ENCODE peak calls at places on chromosomes 3 and 15, in seven cellular contexts. B is neural progenitor cell; Z is AG10803; Q is WERI-Rb-1; X is aorta; N is CD8-positive, alpha-beta T cell; A is AG04450. K is an unnamed sample.
A peak's percentile ranks its signal among the peaks of the same experiment; 100 is the strongest.

GRCh38 chr3:10758304-10759037 is 57.6 kb upstream of the SLC6A11 start:
- DNase-seq in A (peak; percentile 36), Q (peak; percentile 67), X (peak; percentile 82), N (no peak), B (peak; percentile 83), Z (peak; percentile 72), K (peak; percentile 54)

GRCh38 chr15:71261418-71261817 is 146.1 kb downstream of the THSD4 start:
- DNase-seq in Q (no peak), X (no peak), B (no peak), N (no peak), Z (no peak), A (no peak), K (no peak)

GRCh38 chr3:134704556-134704955 is 53.7 kb upstream of the KY start:
- DNase-seq in Z (no peak), X (no peak), Q (no peak), B (no peak), A (no peak), N (no peak), K (no peak)

GRCh38 chr3:127394031-127394430 is 106.2 kb upstream of the PRR20G start:
- DNase-seq in Z (no peak), X (no peak), Q (no peak), B (no peak), N (no peak), A (no peak), K (no peak)

GRCh38 chr15:98900382-98900781 is 107.2 kb downstream of the PGPEP1L start:
- DNase-seq in Q (no peak), N (no peak), X (no peak), A (no peak), Z (peak; percentile 76), B (peak; percentile 56), K (no peak)

GRCh38 chr3:42690191-42690590 is 4.9 kb downstream of the KLHL40 start:
- DNase-seq in Q (peak; percentile 3), X (peak; percentile 53), A (no peak), B (no peak), Z (no peak), N (no peak), K (no peak)

GRCh38 chr3:37988931-37989525 is 1.6 kb upstream of the VILL start:
- DNase-seq in A (no peak), Q (no peak), Z (no peak), B (no peak), X (peak; percentile 34), N (no peak), K (no peak)

GRCh38 chr3:151580592-151580991 is 119.7 kb upstream of the IGSF10 start:
- DNase-seq in Z (peak; percentile 98), X (no peak), N (no peak), B (no peak), Q (no peak), A (peak; percentile 49), K (peak; percentile 100)

GRCh38 chr3:141261472-141262171 is 30.0 kb downstream of the PXYLP1 start:
- DNase-seq in N (no peak), Z (no peak), Q (no peak), X (no peak), A (no peak), B (no peak), K (no peak)

GRCh38 chr15:57445872-57446271 is 69.6 kb downstream of the CGNL1 start:
- DNase-seq in X (no peak), B (no peak), Q (no peak), A (no peak), N (no peak), Z (no peak), K (peak; percentile 63)

GRCh38 chr15:40454904-40455391 is 14.2 kb downstream of the BAHD1 start:
- DNase-seq in N (no peak), A (no peak), Q (no peak), Z (peak; percentile 47), B (no peak), X (no peak), K (no peak)

GRCh38 chr15:51536965-51537574 is 85.5 kb downstream of the DMXL2 start:
- DNase-seq in Z (peak; percentile 37), X (no peak), A (no peak), Q (no peak), N (no peak), B (peak; percentile 8), K (no peak)

GRCh38 chr3:64129581-64129980 is 95.7 kb downstream of the PRICKLE2 start:
- DNase-seq in X (no peak), B (no peak), N (no peak), A (no peak), Z (no peak), Q (peak; percentile 92), K (no peak)

GRCh38 chr3:61875073-61875472 is 313.7 kb downstream of the PTPRG start:
- DNase-seq in X (no peak), N (no peak), A (peak; percentile 18), Z (peak; percentile 36), Q (no peak), B (no peak), K (no peak)

GRCh38 chr3:193080821-193081220 is 160.2 kb upstream of the PLAAT1 start:
- DNase-seq in B (no peak), Z (no peak), Q (no peak), X (no peak), N (no peak), A (no peak), K (no peak)

GRCh38 chr15:81301385-81301784 is 22.6 kb downstream of the STARD5 start:
- DNase-seq in Z (no peak), B (no peak), A (no peak), Q (no peak), X (no peak), N (no peak), K (no peak)
- H3K4me3 ChIP-seq in Z (no peak overlapping the region), B (no peak overlapping the region), A (no peak overlapping the region), Q (no peak overlapping the region), X (no peak overlapping the region), N (peak overlapping the region; percentile 61), K (no peak overlapping the region)

GRCh38 chr3:53255360-53255774 is 455 bp downstream of the TKT start:
- DNase-seq in Z (no peak), B (no peak), Q (peak; percentile 45), X (no peak), N (peak; percentile 16), A (no peak), K (no peak)

GRCh38 chr3:53254810-53255359 is 937 bp downstream of the TKT start:
- DNase-seq in B (peak; percentile 88), X (peak; percentile 88), Z (peak; percentile 42), A (no peak), Q (peak; percentile 75), N (peak; percentile 43), K (peak; percentile 67)

GRCh38 chr3:53254190-53254809 is 1.5 kb downstream of the TKT start:
- DNase-seq in X (no peak), A (no peak), Z (no peak), B (no peak), Q (peak; percentile 30), N (no peak), K (no peak)

GRCh38 chr3:53252105-53252946 is 3.5 kb downstream of the TKT start:
- DNase-seq in N (no peak), Z (no peak), A (no peak), X (no peak), Q (no peak), B (no peak), K (peak; percentile 54)

DNA sequence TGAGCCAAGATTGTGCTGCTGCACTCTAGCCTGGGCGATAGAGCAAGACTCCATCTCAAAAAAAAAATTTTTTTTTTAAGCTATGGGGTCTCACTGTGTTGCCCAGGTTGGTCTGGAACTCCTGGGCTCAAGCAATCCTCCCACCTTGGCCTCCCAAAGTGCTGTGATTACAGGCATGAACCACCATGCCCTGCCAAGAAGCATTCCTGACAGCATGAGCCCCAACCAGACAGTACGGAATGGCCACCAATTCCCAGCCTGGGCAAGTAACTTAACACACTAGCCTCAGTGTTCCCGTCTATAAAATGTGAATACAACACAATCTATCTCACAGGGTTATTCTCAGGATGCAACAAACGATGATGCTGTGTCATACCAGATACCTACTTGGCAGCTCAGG is 2.1 kb downstream of the TKT start:
- DNase-seq in Z (no peak), X (no peak), A (no peak), Q (no peak), B (no peak), N (no peak), K (no peak)
- H3K4me3 ChIP-seq in Z (peak overlapping the region; percentile 92), X (no peak overlapping the region), A (peak overlapping the region; percentile 96), Q (peak overlapping the region; percentile 72), B (peak overlapping the region; percentile 94), N (peak overlapping the region; percentile 96), K (peak overlapping the region; percentile 91)

GRCh38 chr3:128487538-128487812 is 5.5 kb downstream of the GATA2 start:
- DNase-seq in A (no peak), B (no peak), N (no peak), Q (no peak), Z (no peak), X (no peak), K (no peak)

GRCh38 chr3:128487813-128488635 is 5.0 kb downstream of the GATA2 start:
- DNase-seq in Z (peak; percentile 90), B (peak; percentile 96), N (no peak), Q (peak; percentile 82), X (peak; percentile 94), A (peak; percentile 80), K (peak; percentile 87)

GRCh38 chr3:128486157-128486691 is 6.8 kb downstream of the GATA2 start:
- DNase-seq in A (no peak), B (no peak), X (peak; percentile 67), Z (no peak), N (no peak), Q (no peak), K (no peak)

GRCh38 chr3:128485283-128486156 is 7.5 kb downstream of the GATA2 start:
- DNase-seq in N (no peak), Q (no peak), A (no peak), Z (no peak), X (peak; percentile 72), B (no peak), K (no peak)

DNA sequence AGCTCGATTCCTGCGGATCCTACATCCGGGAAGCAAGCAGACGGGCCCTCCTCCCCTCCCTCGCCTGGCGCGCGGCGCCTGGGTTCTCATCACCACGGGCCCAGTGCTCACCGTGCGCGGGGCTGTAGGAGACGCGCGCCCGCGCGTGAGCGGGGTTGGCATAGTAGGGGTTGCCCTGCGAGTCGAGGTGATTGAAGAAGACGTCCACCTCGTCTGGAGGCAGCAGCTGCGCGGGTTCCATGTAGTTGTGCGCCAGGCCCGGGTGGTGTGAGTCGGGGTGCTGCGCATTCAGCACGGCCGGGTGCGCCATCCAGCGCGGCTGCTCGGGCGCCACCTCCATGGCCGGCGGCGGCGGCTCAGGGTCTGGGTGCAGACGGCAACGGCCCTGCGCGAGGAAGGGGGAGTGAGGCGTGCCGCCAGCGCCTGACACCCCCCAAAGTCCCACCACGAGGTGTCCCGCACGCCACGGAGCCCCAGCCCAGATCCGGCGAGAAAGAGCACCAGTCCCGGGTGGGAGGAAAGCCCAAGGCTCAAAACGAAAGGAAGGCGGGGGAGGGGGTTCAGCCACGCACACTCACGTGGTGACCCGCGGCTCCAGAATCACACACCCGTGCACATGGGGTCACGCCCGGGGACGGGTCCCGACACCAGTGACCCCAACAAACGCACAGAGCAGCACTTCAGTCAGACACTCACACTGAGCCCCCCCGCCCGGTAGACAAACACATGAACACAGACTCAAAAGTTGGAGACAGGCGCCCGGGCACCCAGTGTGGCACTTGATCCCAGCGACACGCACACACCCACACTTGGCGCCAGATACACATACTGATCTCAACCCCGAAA is 6.1 kb downstream of the GATA2 start:
- DNase-seq in Q (no peak), X (peak; percentile 80), A (no peak), B (peak; percentile 62), Z (peak; percentile 59), N (no peak), K (no peak)
- H3K4me3 ChIP-seq in Q (peak overlapping the region; percentile 22), X (peak overlapping the region; percentile 23), A (peak overlapping the region; percentile 82), B (peak overlapping the region; percentile 42), Z (peak overlapping the region; percentile 79), N (peak overlapping the region; percentile 50), K (peak overlapping the region; percentile 77)

DNA sequence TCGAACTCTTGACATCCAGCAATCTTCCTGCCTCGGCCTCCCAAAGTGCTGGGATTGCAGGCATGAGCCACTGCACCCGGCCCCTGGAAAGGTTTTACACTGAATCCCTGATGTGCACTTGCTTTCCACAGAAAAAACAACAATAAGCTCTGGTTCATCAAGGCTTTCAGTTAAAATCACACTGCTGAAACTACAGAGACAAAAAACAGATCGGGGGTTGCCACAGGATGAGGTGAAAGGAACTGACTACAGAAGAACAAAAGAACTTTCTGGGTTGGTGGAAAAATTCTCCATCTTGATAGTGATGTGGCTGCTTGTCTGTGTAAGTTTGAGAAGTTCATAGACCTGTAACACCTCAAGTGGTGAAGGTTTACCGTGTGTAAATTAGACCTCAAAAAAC is 2.9 kb downstream of the RAB43 start:
- DNase-seq in Z (no peak), Q (no peak), A (no peak), N (no peak), X (no peak), B (no peak), K (no peak)
- H3K4me3 ChIP-seq in Z (no peak overlapping the region), Q (no peak overlapping the region), A (peak overlapping the region; percentile 84), N (peak overlapping the region; percentile 85), X (no peak overlapping the region), B (no peak overlapping the region), K (no peak overlapping the region)